ENCODE peak calls at places on chromosomes 5 and 9, in ten cellular contexts. One of them, this sample, is unnamed.

GRCh38 chr9:119477197-119477596 is 108.0 kb upstream of the BRINP1 start:
- DNase-seq in heart right ventricle: no peak
- DNase-seq in IMR-90: no peak
- DNase-seq in kidney: no peak
- DNase-seq in fibroblast of lung: no peak
- DNase-seq in cardiac muscle cell: no peak
- DNase-seq in lower leg skin: no peak
- DNase-seq in cardiac fibroblast: no peak
- DNase-seq in tibial artery: no peak
- DNase-seq in PC-9: no peak
- DNase-seq in this sample: no peak

GRCh38 chr5:35117960-35118359 is 70.2 kb upstream of the AGXT2 start:
- DNase-seq in kidney: no peak
- DNase-seq in cardiac fibroblast: peak; percentile 74
- DNase-seq in PC-9: no peak
- DNase-seq in cardiac muscle cell: no peak
- DNase-seq in fibroblast of lung: peak; percentile 29
- DNase-seq in lower leg skin: no peak
- DNase-seq in IMR-90: peak; percentile 89
- DNase-seq in tibial artery: no peak
- DNase-seq in heart right ventricle: no peak
- DNase-seq in this sample: no peak

GRCh38 chr9:106287108-106287631 is 575.8 kb upstream of the ZNF462 start:
- DNase-seq in PC-9: no peak
- DNase-seq in heart right ventricle: no peak
- DNase-seq in cardiac muscle cell: no peak
- DNase-seq in cardiac fibroblast: no peak
- DNase-seq in IMR-90: no peak
- DNase-seq in fibroblast of lung: peak; percentile 10
- DNase-seq in tibial artery: no peak
- DNase-seq in kidney: no peak
- DNase-seq in lower leg skin: no peak
- DNase-seq in this sample: peak; percentile 4

GRCh38 chr9:122446819-122447484 is 30.8 kb downstream of the OR1J1 start:
- DNase-seq in heart right ventricle: no peak
- DNase-seq in tibial artery: no peak
- DNase-seq in PC-9: no peak
- DNase-seq in cardiac fibroblast: peak; percentile 95
- DNase-seq in IMR-90: peak; percentile 92
- DNase-seq in kidney: no peak
- DNase-seq in lower leg skin: no peak
- DNase-seq in cardiac muscle cell: no peak
- DNase-seq in fibroblast of lung: peak; percentile 5
- DNase-seq in this sample: no peak

GRCh38 chr5:111017731-111018130 is 53.8 kb upstream of the TSLP start:
- DNase-seq in heart right ventricle: no peak
- DNase-seq in kidney: no peak
- DNase-seq in PC-9: no peak
- DNase-seq in cardiac muscle cell: no peak
- DNase-seq in IMR-90: peak; percentile 63
- DNase-seq in cardiac fibroblast: no peak
- DNase-seq in lower leg skin: no peak
- DNase-seq in tibial artery: no peak
- DNase-seq in fibroblast of lung: peak; percentile 4
- DNase-seq in this sample: no peak

GRCh38 chr5:93385665-93386064 is 195.4 kb downstream of the NR2F1-AS1 start:
- DNase-seq in fibroblast of lung: peak; percentile 56
- DNase-seq in IMR-90: peak; percentile 66
- DNase-seq in lower leg skin: no peak
- DNase-seq in cardiac muscle cell: no peak
- DNase-seq in PC-9: no peak
- DNase-seq in heart right ventricle: no peak
- DNase-seq in cardiac fibroblast: peak; percentile 22
- DNase-seq in tibial artery: no peak
- DNase-seq in kidney: no peak
- DNase-seq in this sample: peak; percentile 35

GRCh38 chr9:134995792-134996120 is 78.0 kb upstream of the FCN1 start:
- DNase-seq in IMR-90: no peak
- DNase-seq in heart right ventricle: no peak
- DNase-seq in cardiac fibroblast: no peak
- DNase-seq in tibial artery: no peak
- DNase-seq in lower leg skin: no peak
- DNase-seq in fibroblast of lung: no peak
- DNase-seq in PC-9: no peak
- DNase-seq in cardiac muscle cell: no peak
- DNase-seq in kidney: peak; percentile 14
- DNase-seq in this sample: no peak

GRCh38 chr9:135038331-135038730 is 49.1 kb upstream of the OLFM1 start:
- DNase-seq in fibroblast of lung: no peak
- DNase-seq in heart right ventricle: no peak
- DNase-seq in kidney: no peak
- DNase-seq in IMR-90: no peak
- DNase-seq in cardiac fibroblast: no peak
- DNase-seq in PC-9: no peak
- DNase-seq in cardiac muscle cell: no peak
- DNase-seq in lower leg skin: no peak
- DNase-seq in tibial artery: no peak
- DNase-seq in this sample: no peak

GRCh38 chr9:127262621-127263020 is 2.0 kb upstream of the GARNL3 start:
- DNase-seq in cardiac muscle cell: no peak
- DNase-seq in PC-9: no peak
- DNase-seq in lower leg skin: no peak
- DNase-seq in tibial artery: no peak
- DNase-seq in fibroblast of lung: no peak
- DNase-seq in IMR-90: peak; percentile 4
- DNase-seq in kidney: no peak
- DNase-seq in cardiac fibroblast: no peak
- DNase-seq in heart right ventricle: no peak
- DNase-seq in this sample: no peak

GRCh38 chr5:36079200-36079761 is 12.6 kb upstream of the UGT3A2 start:
- DNase-seq in IMR-90: peak; percentile 44
- DNase-seq in tibial artery: no peak
- DNase-seq in PC-9: peak; percentile 44
- DNase-seq in cardiac muscle cell: peak; percentile 65
- DNase-seq in fibroblast of lung: peak; percentile 59
- DNase-seq in kidney: no peak
- DNase-seq in lower leg skin: no peak
- DNase-seq in heart right ventricle: no peak
- DNase-seq in cardiac fibroblast: peak; percentile 71
- DNase-seq in this sample: peak; percentile 15

GRCh38 chr5:114305402-114306207 is 56.3 kb upstream of the KCNN2 start:
- DNase-seq in cardiac fibroblast: peak; percentile 52
- DNase-seq in lower leg skin: no peak
- DNase-seq in PC-9: no peak
- DNase-seq in cardiac muscle cell: peak; percentile 55
- DNase-seq in kidney: no peak
- DNase-seq in heart right ventricle: no peak
- DNase-seq in fibroblast of lung: peak; percentile 72
- DNase-seq in tibial artery: no peak
- DNase-seq in IMR-90: peak; percentile 74
- DNase-seq in this sample: peak; percentile 3
- TF ChIP-seq CTCF in cardiac fibroblast: peak; percentile 49
- TF ChIP-seq CTCF in lower leg skin: no peak
- TF ChIP-seq CTCF in PC-9: no peak
- TF ChIP-seq CTCF in cardiac muscle cell: peak; percentile 51
- TF ChIP-seq CTCF in kidney: no peak
- TF ChIP-seq CTCF in heart right ventricle: peak; percentile 48
- TF ChIP-seq CTCF in fibroblast of lung: peak; percentile 25
- TF ChIP-seq CTCF in tibial artery: no peak
- TF ChIP-seq CTCF in IMR-90: peak; percentile 85
- TF ChIP-seq CTCF in this sample: peak; percentile 54

DNA sequence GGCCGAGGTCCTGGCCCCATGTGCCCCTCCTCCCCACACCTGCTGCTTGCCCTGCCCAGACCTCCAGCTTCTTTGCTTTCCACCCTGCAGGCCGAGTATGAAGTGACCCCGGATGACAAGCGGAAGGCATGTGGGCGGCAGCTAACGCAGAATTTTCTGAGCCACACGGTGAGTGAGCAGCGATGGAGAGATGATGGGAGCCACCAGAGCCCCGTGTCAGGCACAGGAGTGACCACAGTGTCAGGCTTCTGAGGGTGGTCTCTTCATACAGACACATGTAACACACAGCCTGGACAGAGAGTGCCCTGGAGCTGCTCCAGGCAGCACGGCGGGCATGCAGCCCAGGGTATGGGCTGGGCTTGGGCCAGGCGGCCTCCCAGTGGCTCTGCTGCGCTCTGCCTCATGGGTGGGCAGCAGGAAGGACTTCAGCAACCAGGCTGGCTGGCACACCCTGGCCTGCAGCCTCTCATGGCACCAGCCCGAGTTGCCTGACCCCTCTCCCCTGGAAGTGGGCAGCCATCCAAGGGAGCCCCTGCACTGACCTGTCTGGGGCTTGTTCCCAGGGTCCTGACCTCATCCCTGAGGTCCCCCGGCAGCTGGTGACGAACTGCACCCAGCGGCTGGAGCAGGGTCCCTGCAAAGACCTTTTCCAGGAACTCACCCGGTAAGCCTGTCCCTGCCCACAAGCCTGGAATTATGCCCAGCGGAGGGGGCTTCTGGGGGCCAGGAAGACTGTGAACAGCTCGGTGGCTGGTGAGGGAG is 5.8 kb downstream of the GRK6 start:
- DNase-seq in kidney: no peak
- DNase-seq in cardiac fibroblast: no peak
- DNase-seq in IMR-90: no peak
- DNase-seq in heart right ventricle: peak; percentile 28
- DNase-seq in fibroblast of lung: no peak
- DNase-seq in PC-9: no peak
- DNase-seq in lower leg skin: no peak
- DNase-seq in tibial artery: no peak
- DNase-seq in cardiac muscle cell: no peak
- DNase-seq in this sample: no peak
- H3K4me3 ChIP-seq in kidney: no peak overlapping the region
- H3K4me3 ChIP-seq in cardiac fibroblast: no peak overlapping the region
- H3K4me3 ChIP-seq in IMR-90: no peak overlapping the region
- H3K4me3 ChIP-seq in heart right ventricle: no peak overlapping the region
- H3K4me3 ChIP-seq in fibroblast of lung: no peak overlapping the region
- H3K4me3 ChIP-seq in PC-9: no peak overlapping the region
- H3K4me3 ChIP-seq in lower leg skin: no peak overlapping the region
- H3K4me3 ChIP-seq in tibial artery: no peak overlapping the region
- H3K4me3 ChIP-seq in cardiac muscle cell: no peak overlapping the region
- H3K4me3 ChIP-seq in this sample: no peak overlapping the region

GRCh38 chr5:139190125-139190524 is 8.0 kb downstream of the SIL1 start:
- DNase-seq in cardiac fibroblast: peak; percentile 91
- DNase-seq in cardiac muscle cell: no peak
- DNase-seq in kidney: no peak
- DNase-seq in lower leg skin: no peak
- DNase-seq in IMR-90: peak; percentile 95
- DNase-seq in tibial artery: no peak
- DNase-seq in PC-9: no peak
- DNase-seq in heart right ventricle: no peak
- DNase-seq in fibroblast of lung: peak; percentile 82
- DNase-seq in this sample: no peak

GRCh38 chr5:139197710-139198669 is at the start of gene SIL1:
- DNase-seq in kidney: peak; percentile 99
- DNase-seq in lower leg skin: peak; percentile 95
- DNase-seq in fibroblast of lung: peak; percentile 92
- DNase-seq in cardiac fibroblast: peak; percentile 97
- DNase-seq in heart right ventricle: peak; percentile 96
- DNase-seq in IMR-90: peak; percentile 93
- DNase-seq in tibial artery: peak; percentile 95
- DNase-seq in cardiac muscle cell: peak; percentile 98
- DNase-seq in PC-9: peak; percentile 95
- DNase-seq in this sample: peak; percentile 79

GRCh38 chr5:139188558-139189270 is 9.5 kb downstream of the SIL1 start:
- DNase-seq in lower leg skin: no peak
- DNase-seq in IMR-90: no peak
- DNase-seq in fibroblast of lung: no peak
- DNase-seq in cardiac muscle cell: no peak
- DNase-seq in kidney: no peak
- DNase-seq in PC-9: no peak
- DNase-seq in tibial artery: no peak
- DNase-seq in cardiac fibroblast: no peak
- DNase-seq in heart right ventricle: no peak
- DNase-seq in this sample: no peak

GRCh38 chr5:139194486-139194885 is 3.7 kb downstream of the SIL1 start:
- DNase-seq in IMR-90: no peak
- DNase-seq in heart right ventricle: no peak
- DNase-seq in cardiac fibroblast: no peak
- DNase-seq in lower leg skin: no peak
- DNase-seq in fibroblast of lung: no peak
- DNase-seq in kidney: no peak
- DNase-seq in PC-9: no peak
- DNase-seq in tibial artery: no peak
- DNase-seq in cardiac muscle cell: no peak
- DNase-seq in this sample: no peak

GRCh38 chr5:139193928-139194327 is 4.2 kb downstream of the SIL1 start:
- DNase-seq in lower leg skin: no peak
- DNase-seq in cardiac muscle cell: no peak
- DNase-seq in heart right ventricle: no peak
- DNase-seq in PC-9: no peak
- DNase-seq in cardiac fibroblast: peak; percentile 22
- DNase-seq in fibroblast of lung: peak; percentile 10
- DNase-seq in tibial artery: no peak
- DNase-seq in kidney: no peak
- DNase-seq in IMR-90: no peak
- DNase-seq in this sample: no peak
- TF ChIP-seq CTCF in lower leg skin: no peak
- TF ChIP-seq CTCF in cardiac muscle cell: peak; percentile 23
- TF ChIP-seq CTCF in heart right ventricle: peak; percentile 31
- TF ChIP-seq CTCF in PC-9: peak; percentile 43
- TF ChIP-seq CTCF in cardiac fibroblast: peak; percentile 45
- TF ChIP-seq CTCF in fibroblast of lung: peak; percentile 26
- TF ChIP-seq CTCF in tibial artery: no peak
- TF ChIP-seq CTCF in kidney: no peak
- TF ChIP-seq CTCF in IMR-90: peak; percentile 20
- TF ChIP-seq CTCF in this sample: peak; percentile 27

GRCh38 chr5:115296130-115296997 is at the start of gene CCDC112:
- DNase-seq in PC-9: peak; percentile 85
- DNase-seq in IMR-90: peak; percentile 66
- DNase-seq in fibroblast of lung: peak; percentile 79
- DNase-seq in cardiac fibroblast: peak; percentile 84
- DNase-seq in cardiac muscle cell: peak; percentile 84
- DNase-seq in lower leg skin: peak; percentile 57
- DNase-seq in kidney: peak; percentile 94
- DNase-seq in tibial artery: peak; percentile 75
- DNase-seq in heart right ventricle: peak; percentile 82
- DNase-seq in this sample: peak; percentile 32

GRCh38 chr5:115304496-115304895 is 8.0 kb upstream of the CCDC112 start:
- DNase-seq in cardiac fibroblast: no peak
- DNase-seq in kidney: no peak
- DNase-seq in heart right ventricle: no peak
- DNase-seq in tibial artery: no peak
- DNase-seq in fibroblast of lung: no peak
- DNase-seq in IMR-90: no peak
- DNase-seq in PC-9: no peak
- DNase-seq in lower leg skin: no peak
- DNase-seq in cardiac muscle cell: no peak
- DNase-seq in this sample: no peak

GRCh38 chr5:115295775-115296129 is 702 bp downstream of the CCDC112 start:
- DNase-seq in fibroblast of lung: no peak
- DNase-seq in IMR-90: no peak
- DNase-seq in cardiac muscle cell: no peak
- DNase-seq in lower leg skin: no peak
- DNase-seq in heart right ventricle: no peak
- DNase-seq in kidney: no peak
- DNase-seq in PC-9: no peak
- DNase-seq in tibial artery: no peak
- DNase-seq in cardiac fibroblast: no peak
- DNase-seq in this sample: no peak

GRCh38 chr5:115297043-115297442 is 589 bp upstream of the CCDC112 start:
- DNase-seq in IMR-90: no peak
- DNase-seq in lower leg skin: no peak
- DNase-seq in fibroblast of lung: no peak
- DNase-seq in PC-9: no peak
- DNase-seq in cardiac muscle cell: peak; percentile 12
- DNase-seq in heart right ventricle: no peak
- DNase-seq in cardiac fibroblast: peak; percentile 33
- DNase-seq in kidney: no peak
- DNase-seq in tibial artery: no peak
- DNase-seq in this sample: peak; percentile 8

GRCh38 chr5:115298811-115299210 is 2.4 kb upstream of the CCDC112 start:
- DNase-seq in lower leg skin: no peak
- DNase-seq in IMR-90: no peak
- DNase-seq in cardiac muscle cell: no peak
- DNase-seq in tibial artery: no peak
- DNase-seq in kidney: no peak
- DNase-seq in PC-9: no peak
- DNase-seq in heart right ventricle: no peak
- DNase-seq in fibroblast of lung: no peak
- DNase-seq in cardiac fibroblast: no peak
- DNase-seq in this sample: no peak
- H3K4me3 ChIP-seq in lower leg skin: no peak overlapping the region
- H3K4me3 ChIP-seq in IMR-90: no peak overlapping the region
- H3K4me3 ChIP-seq in cardiac muscle cell: no peak overlapping the region
- H3K4me3 ChIP-seq in tibial artery: no peak overlapping the region
- H3K4me3 ChIP-seq in kidney: no peak overlapping the region
- H3K4me3 ChIP-seq in PC-9: no peak overlapping the region
- H3K4me3 ChIP-seq in heart right ventricle: no peak overlapping the region
- H3K4me3 ChIP-seq in fibroblast of lung: no peak overlapping the region
- H3K4me3 ChIP-seq in cardiac fibroblast: no peak overlapping the region
- H3K4me3 ChIP-seq in this sample: no peak overlapping the region

This sample was measured in astrocyte of the cerebellum.